ENCODE peak calls at places on chromosomes 2 and 18, in seven cellular contexts. M is hepatocyte, C is colonic mucosa, Q is K562, X is cardiac fibroblast, O is psoas muscle, D is heart right ventricle. F is an unnamed sample.

GRCh38 chr2:91477731-91478672 is 2786.5 kb downstream of the RPIA start:
- DNase-seq in D (peak), X (no peak), M (peak), C (no peak), O (peak), Q (peak), F (peak)

GRCh38 chr2:196136151-196136550 is 35.2 kb downstream of the STK17B start:
- DNase-seq in X (no peak), O (no peak), M (no peak), C (no peak), D (no peak), Q (no peak), F (no peak)

GRCh38 chr2:75982750-75983149 is 272.0 kb upstream of the GCFC2 start:
- DNase-seq in Q (no peak), O (no peak), M (no peak), X (no peak), D (no peak), C (no peak), F (no peak)

GRCh38 chr18:37019157-37019571 is 190.2 kb downstream of the KIAA1328 start:
- DNase-seq in O (no peak), C (no peak), M (peak), X (peak), Q (no peak), D (no peak), F (peak)

GRCh38 chr2:212005077-212005671 is 533.4 kb downstream of the ERBB4 start:
- DNase-seq in C (peak), X (peak), M (peak), O (no peak), D (peak), Q (peak), F (no peak)

GRCh38 chr18:12015697-12016062 is 34.4 kb downstream of the IMPA2 start:
- DNase-seq in C (peak), D (peak), X (peak), M (no peak), Q (no peak), O (peak), F (no peak)

GRCh38 chr18:72208920-72209676 is 335.0 kb downstream of the CBLN2 start:
- DNase-seq in C (no peak), M (no peak), X (no peak), O (no peak), Q (no peak), D (no peak), F (no peak)

GRCh38 chr18:9066817-9067306 is 35.6 kb upstream of the NDUFV2 start:
- DNase-seq in M (no peak), Q (no peak), C (no peak), O (no peak), X (no peak), D (no peak), F (no peak)

GRCh38 chr2:48279347-48279746 is 250.6 kb upstream of the STON1 start:
- DNase-seq in M (no peak), C (no peak), O (no peak), X (no peak), Q (no peak), D (no peak), F (no peak)

GRCh38 chr18:77098554-77099174 is 33.9 kb downstream of the MBP start:
- DNase-seq in C (no peak), Q (no peak), M (no peak), X (no peak), D (no peak), O (no peak), F (no peak)

GRCh38 chr2:130327703-130328527 is 14.8 kb upstream of the IMP4 start:
- DNase-seq in O (no peak), D (no peak), X (peak), C (no peak), M (peak), Q (peak), F (peak)

GRCh38 chr18:12911928-12912703 is 28.1 kb upstream of the PTPN2 start:
- DNase-seq in C (no peak), M (no peak), D (no peak), Q (no peak), O (no peak), X (no peak), F (no peak)

GRCh38 chr2:239275871-239276812 is 124.7 kb downstream of the HDAC4 start:
- DNase-seq in D (peak), M (no peak), O (peak), Q (peak), X (peak), C (peak), F (no peak)

GRCh38 chr2:239276813-239277193 is 124.0 kb downstream of the HDAC4 start:
- DNase-seq in D (no peak), X (no peak), O (no peak), Q (no peak), C (peak), M (no peak), F (no peak)

GRCh38 chr2:239274391-239275001 is 126.3 kb downstream of the HDAC4 start:
- DNase-seq in Q (peak), C (peak), M (no peak), D (no peak), O (peak), X (peak), F (no peak)

GRCh38 chr2:239273280-239274234 is 127.3 kb downstream of the HDAC4 start:
- DNase-seq in M (no peak), X (no peak), O (no peak), Q (no peak), D (no peak), C (peak), F (no peak)

DNA sequence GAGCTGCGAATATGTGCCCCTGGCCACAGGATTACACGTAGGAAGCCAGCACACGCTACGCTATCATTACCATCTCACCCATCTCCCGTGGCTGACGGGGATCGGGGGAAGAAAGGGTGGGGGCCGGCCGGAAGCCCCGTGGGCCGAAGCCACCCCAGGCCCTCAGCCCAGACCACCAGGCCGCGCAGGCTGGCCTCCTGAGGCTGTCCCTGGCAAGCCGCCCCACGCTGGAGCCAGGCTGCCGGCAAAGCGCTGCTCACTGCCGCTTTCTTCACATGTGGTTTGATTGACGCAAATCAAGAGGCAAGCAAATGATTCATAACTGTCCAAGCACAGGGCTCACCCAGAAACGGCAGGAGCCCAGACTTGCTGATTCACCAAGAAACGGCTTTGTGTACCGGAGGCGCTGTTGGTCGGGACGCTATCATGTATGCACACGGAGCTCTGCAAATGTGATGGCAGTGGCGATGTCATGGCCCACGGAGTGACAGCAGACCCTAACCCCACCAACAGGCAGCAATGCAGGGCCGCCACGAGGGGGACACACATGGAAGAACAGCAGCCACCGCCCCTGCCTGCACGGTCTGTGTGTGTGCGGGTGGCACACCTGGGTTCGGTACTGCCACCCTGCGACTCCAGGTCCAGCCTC is 125.7 kb downstream of the HDAC4 start:
- DNase-seq in M (peak), X (peak), D (peak), C (peak), O (peak), Q (peak), F (no peak)
- H3K4me3 ChIP-seq in M (no peak), X (no peak), D (peak), C (no peak), O (peak), Q (peak), F (no peak)

GRCh38 chr2:235672720-235673119 is 178.9 kb downstream of the AGAP1 start:
- DNase-seq in X (no peak), Q (no peak), D (no peak), C (no peak), O (no peak), M (no peak), F (no peak)

GRCh38 chr2:235675678-235676535 is 182.1 kb downstream of the AGAP1 start:
- DNase-seq in D (no peak), X (peak), O (no peak), C (no peak), Q (no peak), M (no peak), F (peak)

GRCh38 chr2:235676536-235676799 is 182.6 kb downstream of the AGAP1 start:
- DNase-seq in X (no peak), O (no peak), M (no peak), C (no peak), D (no peak), Q (no peak), F (no peak)

GRCh38 chr2:235674812-235675211 is 181.0 kb downstream of the AGAP1 start:
- DNase-seq in M (no peak), X (no peak), D (no peak), O (no peak), Q (no peak), C (no peak), F (no peak)

DNA sequence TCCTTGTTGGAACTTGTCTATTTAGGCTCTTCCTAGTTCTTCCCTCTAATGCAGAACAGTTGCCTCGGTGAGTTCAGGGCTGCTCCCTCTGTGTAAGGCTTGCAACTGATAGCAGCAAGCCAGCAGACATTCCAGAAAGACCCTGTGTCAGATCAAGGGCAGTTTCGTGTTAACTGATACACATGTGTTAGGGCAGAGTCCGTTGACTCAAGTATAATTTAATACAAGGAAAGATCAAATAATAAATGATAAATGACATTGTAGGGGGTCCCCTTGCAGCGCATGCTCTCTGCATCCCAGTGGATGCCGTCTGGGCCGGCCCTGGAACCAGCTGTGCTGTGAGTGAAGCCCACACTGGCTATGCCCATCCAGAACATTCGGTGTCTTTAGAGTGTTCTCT is 180.3 kb downstream of the AGAP1 start:
- DNase-seq in M (no peak), D (no peak), Q (no peak), C (no peak), X (no peak), O (no peak), F (no peak)
- H3K4me3 ChIP-seq in M (no peak), D (no peak), Q (no peak), C (no peak), X (no peak), O (no peak), F (no peak)

DNA sequence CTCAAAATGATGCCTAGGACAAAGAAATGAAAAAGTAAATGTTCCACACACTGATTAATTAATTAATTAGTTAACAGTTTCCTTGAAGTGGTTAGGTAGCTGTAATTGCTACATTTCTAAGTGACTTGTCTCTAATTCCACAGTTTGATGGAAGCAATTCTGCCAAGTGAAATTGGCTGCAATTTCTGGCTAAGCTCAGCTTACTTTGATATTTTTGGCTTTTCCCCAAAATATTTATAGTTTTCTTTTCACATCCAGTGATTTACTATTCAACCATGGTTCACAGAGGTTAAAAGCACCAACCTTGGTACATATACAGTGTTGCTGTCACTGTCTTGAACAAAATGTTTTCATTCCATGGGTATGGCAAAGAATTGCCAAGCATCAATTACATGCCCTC is 459.5 kb upstream of the CDH20 start:
- DNase-seq in X (peak), M (no peak), Q (no peak), O (no peak), D (no peak), C (no peak), F (no peak)
- H3K4me3 ChIP-seq in X (no peak), M (no peak), Q (no peak), O (no peak), D (no peak), C (no peak), F (no peak)

GRCh38 chr2:232488097-232488711 is 570 bp upstream of the ECEL1 start:
- DNase-seq in X (no peak), D (no peak), C (no peak), Q (no peak), O (no peak), M (no peak), F (no peak)
- H3K4me3 ChIP-seq in X (no peak), D (no peak), C (no peak), Q (no peak), O (no peak), M (no peak), F (peak)

F was measured in Caco-2.